ENCODE peak calls at places on chromosomes 5 and 9, in ten cellular contexts. One of them, this sample, is unnamed.

GRCh38 chr9:114718801-114719221 is 36.8 kb upstream of the TEX48 start:
- DNase-seq in HT1080: peak; percentile 93
- DNase-seq in fibroblast of gingiva: no peak
- DNase-seq in T-cell: peak; percentile 53
- DNase-seq in HAP-1: no peak
- DNase-seq in midbrain: no peak
- DNase-seq in T follicular helper cell: peak; percentile 27
- DNase-seq in CD4-positive, CD25-positive, alpha-beta regulatory T cell: peak; percentile 15
- DNase-seq in NCI-H460: no peak
- DNase-seq in neural crest cell: no peak
- DNase-seq in this sample: no peak

GRCh38 chr9:90608141-90608540 is 34.5 kb downstream of the DIRAS2 start:
- DNase-seq in HT1080: no peak
- DNase-seq in fibroblast of gingiva: no peak
- DNase-seq in T follicular helper cell: no peak
- DNase-seq in midbrain: no peak
- DNase-seq in T-cell: no peak
- DNase-seq in HAP-1: no peak
- DNase-seq in neural crest cell: no peak
- DNase-seq in NCI-H460: no peak
- DNase-seq in CD4-positive, CD25-positive, alpha-beta regulatory T cell: no peak
- DNase-seq in this sample: no peak

GRCh38 chr9:90659626-90660364 is 17.2 kb upstream of the DIRAS2 start:
- DNase-seq in NCI-H460: no peak
- DNase-seq in CD4-positive, CD25-positive, alpha-beta regulatory T cell: no peak
- DNase-seq in T-cell: no peak
- DNase-seq in fibroblast of gingiva: no peak
- DNase-seq in T follicular helper cell: no peak
- DNase-seq in HAP-1: no peak
- DNase-seq in HT1080: peak; percentile 57
- DNase-seq in neural crest cell: no peak
- DNase-seq in midbrain: no peak
- DNase-seq in this sample: no peak

GRCh38 chr5:134289509-134290113 is 63.7 kb upstream of the PPP2CA start:
- DNase-seq in NCI-H460: peak; percentile 78
- DNase-seq in CD4-positive, CD25-positive, alpha-beta regulatory T cell: peak; percentile 20
- DNase-seq in HT1080: peak; percentile 63
- DNase-seq in neural crest cell: peak; percentile 44
- DNase-seq in T follicular helper cell: peak; percentile 14
- DNase-seq in fibroblast of gingiva: peak; percentile 70
- DNase-seq in T-cell: no peak
- DNase-seq in midbrain: peak; percentile 75
- DNase-seq in HAP-1: peak; percentile 66
- DNase-seq in this sample: peak; percentile 46

GRCh38 chr9:126113756-126114408 is 212.7 kb upstream of the MVB12B start:
- DNase-seq in HAP-1: no peak
- DNase-seq in NCI-H460: no peak
- DNase-seq in T-cell: no peak
- DNase-seq in neural crest cell: no peak
- DNase-seq in HT1080: no peak
- DNase-seq in fibroblast of gingiva: no peak
- DNase-seq in CD4-positive, CD25-positive, alpha-beta regulatory T cell: no peak
- DNase-seq in midbrain: no peak
- DNase-seq in T follicular helper cell: no peak
- DNase-seq in this sample: no peak

GRCh38 chr5:109921735-109922395 is 232.1 kb downstream of the MAN2A1 start:
- DNase-seq in HT1080: no peak
- DNase-seq in T follicular helper cell: peak; percentile 61
- DNase-seq in neural crest cell: no peak
- DNase-seq in NCI-H460: no peak
- DNase-seq in fibroblast of gingiva: no peak
- DNase-seq in midbrain: no peak
- DNase-seq in CD4-positive, CD25-positive, alpha-beta regulatory T cell: peak; percentile 26
- DNase-seq in T-cell: peak; percentile 84
- DNase-seq in HAP-1: no peak
- DNase-seq in this sample: no peak

GRCh38 chr5:88713818-88714217 is 169.2 kb downstream of the MEF2C start:
- DNase-seq in neural crest cell: no peak
- DNase-seq in HT1080: no peak
- DNase-seq in CD4-positive, CD25-positive, alpha-beta regulatory T cell: no peak
- DNase-seq in T follicular helper cell: no peak
- DNase-seq in HAP-1: no peak
- DNase-seq in midbrain: no peak
- DNase-seq in T-cell: no peak
- DNase-seq in fibroblast of gingiva: no peak
- DNase-seq in NCI-H460: no peak
- DNase-seq in this sample: no peak

GRCh38 chr5:107450531-107450930 is 220.2 kb downstream of the EFNA5 start:
- DNase-seq in T-cell: no peak
- DNase-seq in fibroblast of gingiva: no peak
- DNase-seq in HT1080: no peak
- DNase-seq in neural crest cell: no peak
- DNase-seq in midbrain: no peak
- DNase-seq in NCI-H460: no peak
- DNase-seq in CD4-positive, CD25-positive, alpha-beta regulatory T cell: no peak
- DNase-seq in HAP-1: no peak
- DNase-seq in T follicular helper cell: no peak
- DNase-seq in this sample: no peak

GRCh38 chr9:91101598-91102168 is 260.0 kb downstream of the AUH start:
- DNase-seq in midbrain: no peak
- DNase-seq in HT1080: no peak
- DNase-seq in T-cell: peak; percentile 89
- DNase-seq in fibroblast of gingiva: no peak
- DNase-seq in HAP-1: no peak
- DNase-seq in neural crest cell: no peak
- DNase-seq in T follicular helper cell: peak; percentile 80
- DNase-seq in CD4-positive, CD25-positive, alpha-beta regulatory T cell: peak; percentile 51
- DNase-seq in NCI-H460: no peak
- DNase-seq in this sample: no peak

GRCh38 chr5:177479774-177480173 is 6.3 kb upstream of the DBN1 start:
- DNase-seq in fibroblast of gingiva: peak; percentile 37
- DNase-seq in neural crest cell: no peak
- DNase-seq in HT1080: no peak
- DNase-seq in CD4-positive, CD25-positive, alpha-beta regulatory T cell: no peak
- DNase-seq in T-cell: no peak
- DNase-seq in T follicular helper cell: no peak
- DNase-seq in HAP-1: no peak
- DNase-seq in midbrain: no peak
- DNase-seq in NCI-H460: no peak
- DNase-seq in this sample: no peak

GRCh38 chr5:140468188-140468587 is 66.6 kb downstream of the ANKHD1 start:
- DNase-seq in CD4-positive, CD25-positive, alpha-beta regulatory T cell: no peak
- DNase-seq in T follicular helper cell: no peak
- DNase-seq in midbrain: no peak
- DNase-seq in T-cell: no peak
- DNase-seq in fibroblast of gingiva: peak; percentile 3
- DNase-seq in neural crest cell: no peak
- DNase-seq in HAP-1: no peak
- DNase-seq in NCI-H460: no peak
- DNase-seq in HT1080: no peak
- DNase-seq in this sample: no peak

GRCh38 chr5:171122372-171122771 is 186.7 kb upstream of the TLX3 start:
- DNase-seq in HT1080: peak; percentile 36
- DNase-seq in neural crest cell: no peak
- DNase-seq in CD4-positive, CD25-positive, alpha-beta regulatory T cell: no peak
- DNase-seq in fibroblast of gingiva: no peak
- DNase-seq in midbrain: no peak
- DNase-seq in T follicular helper cell: no peak
- DNase-seq in T-cell: no peak
- DNase-seq in HAP-1: no peak
- DNase-seq in NCI-H460: peak; percentile 11
- DNase-seq in this sample: no peak

GRCh38 chr5:151148583-151148982 is 9.0 kb downstream of the ANXA6 start:
- DNase-seq in T-cell: no peak
- DNase-seq in NCI-H460: no peak
- DNase-seq in T follicular helper cell: no peak
- DNase-seq in fibroblast of gingiva: no peak
- DNase-seq in midbrain: no peak
- DNase-seq in CD4-positive, CD25-positive, alpha-beta regulatory T cell: no peak
- DNase-seq in neural crest cell: no peak
- DNase-seq in HAP-1: no peak
- DNase-seq in HT1080: no peak
- DNase-seq in this sample: no peak

GRCh38 chr9:115877852-115878450 is 275.6 kb upstream of the PAPPA start:
- DNase-seq in T follicular helper cell: no peak
- DNase-seq in CD4-positive, CD25-positive, alpha-beta regulatory T cell: no peak
- DNase-seq in NCI-H460: no peak
- DNase-seq in midbrain: no peak
- DNase-seq in fibroblast of gingiva: peak; percentile 45
- DNase-seq in HAP-1: no peak
- DNase-seq in T-cell: no peak
- DNase-seq in neural crest cell: no peak
- DNase-seq in HT1080: peak; percentile 5
- DNase-seq in this sample: no peak

GRCh38 chr9:20980713-20981481 is 50.5 kb downstream of the HACD4 start:
- DNase-seq in neural crest cell: no peak
- DNase-seq in T follicular helper cell: no peak
- DNase-seq in T-cell: no peak
- DNase-seq in CD4-positive, CD25-positive, alpha-beta regulatory T cell: no peak
- DNase-seq in fibroblast of gingiva: peak; percentile 92
- DNase-seq in NCI-H460: no peak
- DNase-seq in HAP-1: no peak
- DNase-seq in HT1080: peak; percentile 32
- DNase-seq in midbrain: no peak
- DNase-seq in this sample: no peak

GRCh38 chr5:137630216-137630971 is 105.5 kb downstream of the KLHL3 start:
- DNase-seq in HT1080: no peak
- DNase-seq in CD4-positive, CD25-positive, alpha-beta regulatory T cell: no peak
- DNase-seq in HAP-1: no peak
- DNase-seq in T follicular helper cell: no peak
- DNase-seq in midbrain: no peak
- DNase-seq in NCI-H460: no peak
- DNase-seq in fibroblast of gingiva: no peak
- DNase-seq in T-cell: no peak
- DNase-seq in neural crest cell: no peak
- DNase-seq in this sample: no peak

GRCh38 chr9:24881361-24881760 is 335.7 kb upstream of the IZUMO3 start:
- DNase-seq in T-cell: no peak
- DNase-seq in midbrain: no peak
- DNase-seq in HAP-1: peak; percentile 12
- DNase-seq in T follicular helper cell: no peak
- DNase-seq in CD4-positive, CD25-positive, alpha-beta regulatory T cell: no peak
- DNase-seq in NCI-H460: no peak
- DNase-seq in neural crest cell: no peak
- DNase-seq in HT1080: peak; percentile 30
- DNase-seq in fibroblast of gingiva: no peak
- DNase-seq in this sample: no peak

GRCh38 chr9:32550046-32550608 is 2.0 kb upstream of the SMIM27 start:
- DNase-seq in midbrain: peak; percentile 21
- DNase-seq in HAP-1: no peak
- DNase-seq in NCI-H460: no peak
- DNase-seq in T-cell: no peak
- DNase-seq in neural crest cell: no peak
- DNase-seq in fibroblast of gingiva: peak; percentile 19
- DNase-seq in CD4-positive, CD25-positive, alpha-beta regulatory T cell: no peak
- DNase-seq in HT1080: peak; percentile 26
- DNase-seq in T follicular helper cell: no peak
- DNase-seq in this sample: peak; percentile 20

GRCh38 chr9:125674981-125675973 is 31.7 kb downstream of the MAPKAP1 start:
- DNase-seq in T follicular helper cell: no peak
- DNase-seq in T-cell: no peak
- DNase-seq in NCI-H460: peak; percentile 54
- DNase-seq in CD4-positive, CD25-positive, alpha-beta regulatory T cell: no peak
- DNase-seq in fibroblast of gingiva: peak; percentile 53
- DNase-seq in neural crest cell: no peak
- DNase-seq in midbrain: no peak
- DNase-seq in HT1080: peak; percentile 93
- DNase-seq in HAP-1: no peak
- DNase-seq in this sample: no peak

This sample was measured in HuH-7.